ENCODE peak calls at places on chromosomes 1 and 21, in seven cellular contexts. L is stomach, Q is HFF-Myc, P is left ventricle myocardium inferior, D is esophagus muscularis mucosa, B is keratinocyte, N is left lung. X is an unnamed sample.

GRCh38 chr1:172449012-172449584 is 5.2 kb upstream of the PIGC start:
- DNase-seq in B (no peak), D (no peak), L (no peak), Q (no peak), P (no peak), N (no peak), X (no peak)

GRCh38 chr1:227916655-227917054 is 31.1 kb downstream of the WNT9A start:
- DNase-seq in D (no peak), L (no peak), P (no peak), Q (no peak), B (no peak), N (no peak), X (no peak)

GRCh38 chr1:110783292-110783918 is 89.5 kb upstream of the CD53 start:
- DNase-seq in B (peak; percentile 28), Q (peak; percentile 19), D (no peak), L (peak; percentile 46), P (no peak), N (no peak), X (peak; percentile 2)

GRCh38 chr1:228944241-228944741 is 209.0 kb downstream of the RHOU start:
- DNase-seq in Q (no peak), N (no peak), D (no peak), B (no peak), P (no peak), L (no peak), X (no peak)

GRCh38 chr1:243623831-243624230 is 226.2 kb downstream of the AKT3 start:
- DNase-seq in L (no peak), D (no peak), P (no peak), N (no peak), B (no peak), Q (no peak), X (peak; percentile 34)

GRCh38 chr21:32094792-32095191 is 184.1 kb downstream of the MIS18A start:
- DNase-seq in D (no peak), N (no peak), P (no peak), B (no peak), Q (no peak), L (no peak), X (no peak)

GRCh38 chr1:28591708-28592313 is at the start of gene RAB42:
- DNase-seq in D (no peak), Q (no peak), L (peak; percentile 36), P (peak; percentile 52), N (peak; percentile 66), B (no peak), X (no peak)

GRCh38 chr1:9004031-9004730 is 22.0 kb downstream of the SLC2A7 start:
- DNase-seq in B (no peak), N (no peak), P (no peak), D (no peak), L (no peak), Q (no peak), X (no peak)

GRCh38 chr1:234709473-234710279 is 99.7 kb upstream of the IRF2BP2 start:
- DNase-seq in P (peak; percentile 57), L (no peak), N (peak; percentile 82), B (no peak), Q (no peak), D (peak; percentile 74), X (no peak)

GRCh38 chr1:174413632-174414031 is 34.1 kb upstream of the GPR52 start:
- DNase-seq in D (no peak), P (no peak), Q (no peak), B (no peak), L (no peak), N (no peak), X (no peak)
- TF ChIP-seq CTCF in D (peak; percentile 9), P (peak; percentile 36), Q (peak; percentile 7), B (no peak), L (no peak), N (no peak), X (peak; percentile 21)

DNA sequence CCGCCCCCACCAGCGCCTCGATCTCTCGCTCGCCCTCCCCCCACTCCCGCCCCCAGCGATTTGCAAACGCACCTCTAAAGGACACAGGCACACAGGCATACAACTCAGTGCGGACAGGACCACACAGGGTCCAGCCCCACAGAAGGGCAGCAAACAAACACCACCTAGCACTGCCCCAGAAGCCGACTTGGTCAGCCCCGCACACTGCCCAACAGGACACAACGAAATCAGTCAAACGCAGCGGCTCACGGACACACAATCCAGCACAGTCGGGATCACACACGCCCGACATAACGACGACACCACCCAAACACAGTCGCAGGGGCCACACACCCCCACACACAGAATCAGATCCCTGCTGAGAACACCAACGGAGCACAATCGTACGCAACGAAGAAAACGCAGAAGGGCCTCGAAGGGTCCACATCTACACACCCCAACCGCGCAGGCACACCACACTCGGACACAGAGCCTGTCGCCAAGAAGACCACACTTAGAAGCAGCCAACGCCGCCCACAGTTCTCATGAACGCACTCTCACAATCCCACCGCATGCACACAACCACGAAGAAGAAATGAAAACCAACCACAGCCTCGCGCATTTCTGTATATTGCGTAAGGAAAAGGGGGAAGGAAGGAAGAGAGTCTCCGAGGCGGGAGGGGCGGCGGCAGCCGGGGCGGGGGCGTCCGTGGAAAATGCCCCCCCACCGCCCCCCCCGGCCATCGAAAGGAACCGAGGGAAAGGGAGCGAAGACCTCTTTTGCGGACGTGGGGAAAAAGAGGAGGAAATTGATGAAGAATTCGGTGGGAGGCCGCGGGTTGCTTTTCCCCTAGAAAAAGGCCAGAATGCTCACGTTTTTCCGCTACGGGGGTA is 475 bp downstream of the TAL1 start:
- DNase-seq in D (no peak), B (no peak), N (no peak), L (no peak), Q (no peak), P (no peak), X (no peak)
- H3K4me3 ChIP-seq in D (peak overlapping the region; percentile 50), B (peak overlapping the region; percentile 25), N (peak overlapping the region; percentile 18), L (peak overlapping the region; percentile 34), Q (no peak overlapping the region), P (peak overlapping the region; percentile 68), X (peak overlapping the region; percentile 10)

DNA sequence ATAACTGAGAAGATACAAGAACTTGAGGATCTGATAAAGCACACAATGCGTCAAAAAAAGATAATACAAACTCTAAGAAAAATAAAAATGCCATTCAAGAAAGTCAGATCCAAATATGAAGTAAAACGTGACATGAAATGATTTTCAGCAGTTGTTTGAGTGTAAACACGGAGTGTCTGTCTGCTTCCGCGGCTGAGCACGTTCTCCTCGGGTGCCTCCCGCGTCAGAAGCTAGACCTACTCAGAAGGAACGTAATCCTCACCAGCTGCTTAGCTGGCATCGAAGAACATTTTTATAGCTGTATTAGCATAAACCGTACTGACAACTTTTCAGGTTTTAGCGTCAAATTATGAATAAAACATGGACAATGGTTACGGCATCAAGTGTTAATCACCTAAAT is 40.3 kb downstream of the RCAN1 start:
- DNase-seq in N (no peak), Q (no peak), D (no peak), B (no peak), L (no peak), P (no peak), X (no peak)
- TF ChIP-seq CTCF in N (no peak), Q (no peak), D (no peak), B (no peak), L (no peak), P (no peak), X (no peak)

GRCh38 chr1:36150296-36151132 is 1.2 kb upstream of the TRAPPC3 start:
- DNase-seq in B (peak; percentile 89), P (peak; percentile 92), Q (peak; percentile 81), D (peak; percentile 98), L (peak; percentile 94), N (peak; percentile 96), X (peak; percentile 81)

GRCh38 chr1:36149973-36150295 is 648 bp upstream of the TRAPPC3 start:
- DNase-seq in P (no peak), L (no peak), N (no peak), Q (no peak), B (no peak), D (no peak), X (no peak)

GRCh38 chr1:36151133-36151844 is 2.0 kb upstream of the TRAPPC3 start:
- DNase-seq in L (no peak), Q (no peak), P (no peak), D (no peak), N (no peak), B (no peak), X (no peak)

GRCh38 chr1:36153476-36153875 is 2.5 kb upstream of the MAP7D1 start:
- DNase-seq in L (no peak), Q (no peak), P (no peak), B (no peak), N (no peak), D (no peak), X (no peak)

DNA sequence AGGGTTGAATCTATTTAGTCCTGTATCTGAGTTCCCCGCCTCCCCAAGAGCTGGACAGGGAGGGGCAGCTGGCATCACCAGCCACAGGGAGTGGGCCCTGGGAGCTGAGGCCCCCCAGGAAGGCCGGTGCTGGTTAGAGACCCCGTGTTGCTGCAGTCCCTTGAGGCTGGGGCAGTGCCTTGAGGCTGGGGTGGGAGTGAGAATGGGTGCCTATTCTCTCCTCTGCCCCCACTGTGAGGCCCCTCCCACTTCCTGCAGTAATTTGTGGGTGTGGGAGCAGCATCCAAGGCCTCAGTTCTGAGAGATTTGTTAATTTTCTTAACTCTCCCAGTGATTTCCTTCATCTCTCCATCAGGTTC is 2.5 kb upstream of the TRAPPC3 start:
- DNase-seq in P (no peak), L (no peak), D (no peak), B (no peak), Q (no peak), N (peak; percentile 47), X (no peak)
- H3K4me3 ChIP-seq in P (no peak overlapping the region), L (no peak overlapping the region), D (no peak overlapping the region), B (no peak overlapping the region), Q (no peak overlapping the region), N (no peak overlapping the region), X (no peak overlapping the region)

GRCh38 chr1:178052650-178053461 is 41.0 kb upstream of the RASAL2 start:
- DNase-seq in D (no peak), B (no peak), Q (no peak), P (no peak), L (no peak), N (no peak), X (peak; percentile 84)
- TF ChIP-seq CTCF in D (no peak), B (no peak), Q (no peak), P (no peak), L (no peak), N (no peak), X (no peak)

GRCh38 chr1:83064589-83065242 is 934.2 kb downstream of the TTLL7 start:
- DNase-seq in P (no peak), B (no peak), L (no peak), N (no peak), D (no peak), Q (no peak), X (no peak)
- H3K4me3 ChIP-seq in P (peak overlapping the region; percentile 20), B (peak overlapping the region; percentile 29), L (no peak overlapping the region), N (no peak overlapping the region), D (peak overlapping the region; percentile 6), Q (no peak overlapping the region), X (no peak overlapping the region)

GRCh38 chr1:182616130-182617074 is 12.2 kb upstream of the RGS16 start:
- DNase-seq in L (peak; percentile 86), B (no peak), N (peak; percentile 75), D (no peak), Q (no peak), P (peak; percentile 76), X (peak; percentile 88)
- TF ChIP-seq CTCF in L (no peak), B (peak; percentile 2), N (no peak), D (no peak), Q (no peak), P (no peak), X (no peak)